ENCODE peak calls at places on chromosomes 4 and X, in six cellular contexts. One of them, this sample, is unnamed.

GRCh38 chr4:1842993-1843448 is 12.9 kb downstream of the LETM1 start:
- DNase-seq in stimulated activated effector memory CD8-positive, alpha-beta T cell treated with anti-CD3 and anti-CD28 coated beads, Interleukin-12 subunit alpha, Interleukin-12 subunit beta, amount 100 ng/mL, for 72 hours: no peak
- DNase-seq in endodermal cell: no peak
- DNase-seq in T-cell: no peak
- DNase-seq in iris pigment epithelial cell: peak
- DNase-seq in activated CD8-positive, alpha-beta memory T cell treated with anti-CD3 and anti-CD28 coated beads for 24 hours: no peak
- DNase-seq in this sample: no peak

GRCh38 chr4:15506464-15506863 is 36.8 kb downstream of the CC2D2A start:
- DNase-seq in stimulated activated effector memory CD8-positive, alpha-beta T cell treated with anti-CD3 and anti-CD28 coated beads, Interleukin-12 subunit alpha, Interleukin-12 subunit beta, amount 100 ng/mL, for 72 hours: no peak
- DNase-seq in iris pigment epithelial cell: peak
- DNase-seq in endodermal cell: no peak
- DNase-seq in activated CD8-positive, alpha-beta memory T cell treated with anti-CD3 and anti-CD28 coated beads for 24 hours: no peak
- DNase-seq in T-cell: no peak
- DNase-seq in this sample: no peak

GRCh38 chrX:2751291-2751690 is 549 bp upstream of the XG start:
- DNase-seq in T-cell: no peak
- DNase-seq in stimulated activated effector memory CD8-positive, alpha-beta T cell treated with anti-CD3 and anti-CD28 coated beads, Interleukin-12 subunit alpha, Interleukin-12 subunit beta, amount 100 ng/mL, for 72 hours: no peak
- DNase-seq in activated CD8-positive, alpha-beta memory T cell treated with anti-CD3 and anti-CD28 coated beads for 24 hours: no peak
- DNase-seq in endodermal cell: no peak
- DNase-seq in iris pigment epithelial cell: no peak
- DNase-seq in this sample: no peak

GRCh38 chr4:93063325-93063724 is 759.6 kb downstream of the GRID2 start:
- DNase-seq in endodermal cell: no peak
- DNase-seq in stimulated activated effector memory CD8-positive, alpha-beta T cell treated with anti-CD3 and anti-CD28 coated beads, Interleukin-12 subunit alpha, Interleukin-12 subunit beta, amount 100 ng/mL, for 72 hours: no peak
- DNase-seq in iris pigment epithelial cell: no peak
- DNase-seq in T-cell: no peak
- DNase-seq in activated CD8-positive, alpha-beta memory T cell treated with anti-CD3 and anti-CD28 coated beads for 24 hours: no peak
- DNase-seq in this sample: no peak

GRCh38 chrX:85503258-85504158 is 124.0 kb upstream of the POF1B start:
- DNase-seq in activated CD8-positive, alpha-beta memory T cell treated with anti-CD3 and anti-CD28 coated beads for 24 hours: no peak
- DNase-seq in iris pigment epithelial cell: no peak
- DNase-seq in endodermal cell: no peak
- DNase-seq in stimulated activated effector memory CD8-positive, alpha-beta T cell treated with anti-CD3 and anti-CD28 coated beads, Interleukin-12 subunit alpha, Interleukin-12 subunit beta, amount 100 ng/mL, for 72 hours: no peak
- DNase-seq in T-cell: no peak
- DNase-seq in this sample: no peak

GRCh38 chrX:31223817-31224216 is 152.0 kb upstream of the FTHL17 start:
- DNase-seq in activated CD8-positive, alpha-beta memory T cell treated with anti-CD3 and anti-CD28 coated beads for 24 hours: no peak
- DNase-seq in endodermal cell: no peak
- DNase-seq in stimulated activated effector memory CD8-positive, alpha-beta T cell treated with anti-CD3 and anti-CD28 coated beads, Interleukin-12 subunit alpha, Interleukin-12 subunit beta, amount 100 ng/mL, for 72 hours: no peak
- DNase-seq in iris pigment epithelial cell: peak
- DNase-seq in T-cell: no peak
- DNase-seq in this sample: no peak

GRCh38 chrX:116204947-116205346 is 34.4 kb downstream of the AGTR2 start:
- DNase-seq in stimulated activated effector memory CD8-positive, alpha-beta T cell treated with anti-CD3 and anti-CD28 coated beads, Interleukin-12 subunit alpha, Interleukin-12 subunit beta, amount 100 ng/mL, for 72 hours: no peak
- DNase-seq in endodermal cell: no peak
- DNase-seq in activated CD8-positive, alpha-beta memory T cell treated with anti-CD3 and anti-CD28 coated beads for 24 hours: no peak
- DNase-seq in T-cell: no peak
- DNase-seq in iris pigment epithelial cell: peak
- DNase-seq in this sample: no peak

GRCh38 chr4:74437866-74438265 is 7.1 kb upstream of the AREG start:
- DNase-seq in T-cell: no peak
- DNase-seq in endodermal cell: no peak
- DNase-seq in activated CD8-positive, alpha-beta memory T cell treated with anti-CD3 and anti-CD28 coated beads for 24 hours: no peak
- DNase-seq in stimulated activated effector memory CD8-positive, alpha-beta T cell treated with anti-CD3 and anti-CD28 coated beads, Interleukin-12 subunit alpha, Interleukin-12 subunit beta, amount 100 ng/mL, for 72 hours: no peak
- DNase-seq in iris pigment epithelial cell: no peak
- DNase-seq in this sample: no peak

GRCh38 chr4:33930497-33930896 is 2313.8 kb downstream of the ARAP2 start:
- DNase-seq in iris pigment epithelial cell: peak
- DNase-seq in T-cell: no peak
- DNase-seq in activated CD8-positive, alpha-beta memory T cell treated with anti-CD3 and anti-CD28 coated beads for 24 hours: no peak
- DNase-seq in endodermal cell: no peak
- DNase-seq in stimulated activated effector memory CD8-positive, alpha-beta T cell treated with anti-CD3 and anti-CD28 coated beads, Interleukin-12 subunit alpha, Interleukin-12 subunit beta, amount 100 ng/mL, for 72 hours: no peak
- DNase-seq in this sample: no peak

GRCh38 chr4:46274717-46275116 is 115.2 kb downstream of the GABRA2 start:
- DNase-seq in iris pigment epithelial cell: peak
- DNase-seq in stimulated activated effector memory CD8-positive, alpha-beta T cell treated with anti-CD3 and anti-CD28 coated beads, Interleukin-12 subunit alpha, Interleukin-12 subunit beta, amount 100 ng/mL, for 72 hours: no peak
- DNase-seq in activated CD8-positive, alpha-beta memory T cell treated with anti-CD3 and anti-CD28 coated beads for 24 hours: no peak
- DNase-seq in endodermal cell: no peak
- DNase-seq in T-cell: no peak
- DNase-seq in this sample: no peak

GRCh38 chr4:98657531-98658286 is 702 bp downstream of the TSPAN5 start:
- DNase-seq in stimulated activated effector memory CD8-positive, alpha-beta T cell treated with anti-CD3 and anti-CD28 coated beads, Interleukin-12 subunit alpha, Interleukin-12 subunit beta, amount 100 ng/mL, for 72 hours: peak
- DNase-seq in endodermal cell: peak
- DNase-seq in iris pigment epithelial cell: peak
- DNase-seq in activated CD8-positive, alpha-beta memory T cell treated with anti-CD3 and anti-CD28 coated beads for 24 hours: no peak
- DNase-seq in T-cell: peak
- DNase-seq in this sample: no peak

GRCh38 chr4:113435893-113436292 is 325.6 kb downstream of the CAMK2D start:
- DNase-seq in endodermal cell: peak
- DNase-seq in activated CD8-positive, alpha-beta memory T cell treated with anti-CD3 and anti-CD28 coated beads for 24 hours: no peak
- DNase-seq in iris pigment epithelial cell: peak
- DNase-seq in T-cell: no peak
- DNase-seq in stimulated activated effector memory CD8-positive, alpha-beta T cell treated with anti-CD3 and anti-CD28 coated beads, Interleukin-12 subunit alpha, Interleukin-12 subunit beta, amount 100 ng/mL, for 72 hours: no peak
- DNase-seq in this sample: no peak

This sample was measured in HL-60.